ENCODE peak calls at places on chromosome 1, in ten cellular contexts. M is chondrocyte, B is GM12864, F is left ventricle myocardium inferior, C is mucosa of descending colon, T is AG04450, Q is AG09319, Y is BE2C, E is Peyer's patch, U is IMR-90. H is an unnamed sample.

GRCh38 chr1:157104598-157105293 is 5.1 kb upstream of the ETV3L start:
- DNase-seq in F (no peak), E (no peak), Q (no peak), C (no peak), Y (no peak), U (peak; percentile 72), B (no peak), M (no peak), T (no peak), H (no peak)

GRCh38 chr1:240094043-240094722 is 2.5 kb downstream of the FMN2 start:
- DNase-seq in Y (no peak), U (no peak), T (no peak), F (no peak), E (no peak), M (no peak), B (no peak), C (no peak), Q (no peak), H (no peak)

GRCh38 chr1:68269637-68270430 is 37.5 kb upstream of the WLS start:
- DNase-seq in C (no peak), F (no peak), Y (no peak), Q (no peak), U (peak; percentile 62), T (no peak), M (no peak), E (no peak), B (no peak), H (no peak)

GRCh38 chr1:117802546-117803257 is 126.7 kb downstream of the GDAP2 start:
- DNase-seq in F (no peak), Y (no peak), E (no peak), B (no peak), C (no peak), M (no peak), Q (no peak), U (peak; percentile 25), T (no peak), H (no peak)

GRCh38 chr1:228046421-228047182 is 35.9 kb upstream of the ARF1 start:
- DNase-seq in F (no peak), U (no peak), Q (no peak), Y (no peak), T (no peak), C (peak; percentile 11), E (no peak), M (peak; percentile 67), B (no peak), H (no peak)

GRCh38 chr1:185315364-185316108 is 1.5 kb downstream of the IVNS1ABP start:
- DNase-seq in M (no peak), B (no peak), T (no peak), Q (no peak), F (no peak), E (no peak), Y (no peak), C (no peak), U (no peak), H (no peak)

GRCh38 chr1:193321242-193321842 is 134.9 kb upstream of the B3GALT2 start:
- DNase-seq in B (no peak), E (no peak), Y (no peak), M (no peak), F (no peak), C (no peak), T (no peak), Q (no peak), U (no peak), H (no peak)

GRCh38 chr1:151476083-151476482 is 16.8 kb upstream of the POGZ start:
- DNase-seq in U (no peak), F (no peak), B (no peak), Y (no peak), C (no peak), E (no peak), M (no peak), T (no peak), Q (no peak), H (no peak)

GRCh38 chr1:24152631-24153494 is 9.9 kb upstream of the IL22RA1 start:
- DNase-seq in Q (no peak), T (no peak), M (no peak), B (no peak), Y (no peak), E (no peak), U (no peak), F (no peak), C (no peak), H (no peak)

GRCh38 chr1:24156542-24157260 is 13.8 kb upstream of the IL22RA1 start:
- DNase-seq in U (no peak), B (no peak), C (no peak), Q (no peak), F (no peak), T (no peak), Y (no peak), M (no peak), E (no peak), H (no peak)

GRCh38 chr1:24154215-24154614 is 11.3 kb upstream of the IL22RA1 start:
- DNase-seq in B (no peak), C (no peak), T (no peak), F (no peak), E (no peak), Q (no peak), M (no peak), U (no peak), Y (no peak), H (no peak)

GRCh38 chr1:24157921-24158481 is 15.1 kb upstream of the IL22RA1 start:
- DNase-seq in C (no peak), U (no peak), F (no peak), E (no peak), T (no peak), Q (no peak), B (no peak), M (no peak), Y (no peak), H (no peak)

GRCh38 chr1:24155011-24155782 is 12.3 kb upstream of the IL22RA1 start:
- DNase-seq in T (no peak), E (no peak), Q (no peak), C (peak; percentile 68), F (no peak), M (no peak), B (peak; percentile 45), U (no peak), Y (no peak), H (no peak)
- TF ChIP-seq CTCF in T (peak; percentile 11), E (no peak), Q (no peak), C (no peak), F (no peak), M (peak; percentile 44), B (peak; percentile 56), U (no peak), Y (no peak), H (peak; percentile 14)

GRCh38 chr1:165828103-165828558 is 717 bp downstream of the UCK2 start:
- DNase-seq in U (peak; percentile 30), Q (no peak), T (no peak), Y (peak; percentile 62), F (peak; percentile 22), M (no peak), C (peak; percentile 76), E (peak; percentile 39), B (no peak), H (peak; percentile 66)
- TF ChIP-seq CTCF in U (no peak), Q (no peak), T (peak; percentile 7), Y (peak; percentile 8), F (no peak), M (no peak), C (no peak), E (no peak), B (peak; percentile 33), H (no peak)

GRCh38 chr1:102970496-102971078 is 137.7 kb downstream of the COL11A1 start:
- DNase-seq in T (peak; percentile 39), F (no peak), E (no peak), B (peak; percentile 16), C (no peak), U (peak; percentile 75), Y (peak; percentile 38), M (no peak), Q (peak; percentile 30), H (peak; percentile 21)
- TF ChIP-seq CTCF in T (peak; percentile 78), F (peak; percentile 49), E (no peak), B (peak; percentile 63), C (no peak), U (peak; percentile 69), Y (peak; percentile 78), M (peak; percentile 90), Q (peak; percentile 60), H (peak; percentile 90)

DNA sequence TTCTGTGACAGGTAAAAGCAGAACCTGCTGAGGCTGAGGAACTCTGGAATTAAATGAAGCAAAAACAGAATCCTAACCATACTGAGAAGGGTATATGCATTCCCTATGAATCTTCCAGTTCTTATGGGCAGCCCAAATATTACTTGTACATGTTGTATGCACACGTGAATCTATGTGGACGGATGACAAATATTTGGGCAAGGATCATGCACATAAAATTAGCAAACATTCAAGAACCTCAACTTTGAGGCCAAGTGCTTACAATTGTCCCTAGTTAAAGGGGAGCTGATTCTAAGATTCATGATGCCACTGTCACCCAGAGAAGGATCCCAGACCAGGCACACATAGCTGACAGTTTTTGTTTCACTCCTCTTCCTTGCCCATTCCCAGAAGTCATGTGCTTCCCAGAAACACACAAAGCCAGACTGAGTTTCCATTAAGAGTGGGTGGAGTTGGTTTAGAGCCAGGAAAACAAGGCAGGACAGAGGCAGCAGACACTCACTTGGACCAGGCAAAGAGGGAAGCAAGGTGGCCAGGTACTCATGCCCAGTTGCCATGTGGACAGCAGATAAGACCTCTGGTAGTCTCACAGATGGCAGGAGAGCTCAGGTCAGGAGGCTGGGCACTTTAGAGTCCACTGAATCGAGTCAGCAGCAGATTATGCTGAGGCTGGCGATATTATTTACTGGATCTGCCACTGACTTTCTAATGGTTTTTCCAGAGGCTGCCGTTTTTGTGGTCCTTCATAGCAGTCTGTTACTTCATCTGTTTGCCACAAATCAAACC is 25.5 kb downstream of the AK2 start:
- DNase-seq in M (no peak), U (peak; percentile 61), C (no peak), B (no peak), E (no peak), Y (no peak), Q (no peak), F (peak; percentile 57), T (no peak), H (no peak)
- TF ChIP-seq CTCF in M (no peak), U (no peak), C (no peak), B (no peak), E (no peak), Y (no peak), Q (no peak), F (no peak), T (no peak), H (no peak)

GRCh38 chr1:220139966-220140365 is 46.0 kb downstream of the IARS2 start:
- DNase-seq in F (no peak), E (no peak), T (no peak), C (no peak), B (no peak), M (no peak), U (no peak), Q (no peak), Y (no peak), H (no peak)
- TF ChIP-seq CTCF in F (no peak), E (no peak), T (no peak), C (no peak), B (no peak), M (no peak), U (no peak), Q (no peak), Y (no peak), H (no peak)

GRCh38 chr1:115833806-115834205 is 7.1 kb downstream of the NHLH2 start:
- DNase-seq in F (no peak), Q (no peak), U (no peak), T (no peak), B (no peak), E (no peak), C (no peak), M (no peak), Y (no peak), H (no peak)
- TF ChIP-seq CTCF in F (no peak), Q (no peak), U (no peak), T (no peak), B (no peak), E (no peak), C (no peak), M (no peak), Y (peak; percentile 25), H (no peak)

H was measured in glutamatergic neuron.